ENCODE peak calls at places on chromosomes 12 and 14, in four cellular contexts. Q is RWPE1, O is kidney tubule cell, Z is Calu3. M is an unnamed sample.

GRCh38 chr12:124512667-124513296 is 54.6 kb downstream of the NCOR2 start:
- DNase-seq in Q (peak), O (peak), Z (peak), M (peak)

GRCh38 chr14:72892103-72892878 is 1.6 kb downstream of the DPF3 start:
- DNase-seq in Q (peak), O (peak), Z (peak), M (no peak)

GRCh38 chr12:52010692-52011601 is 4.2 kb downstream of the TAMALIN start:
- DNase-seq in Q (no peak), O (no peak), Z (no peak), M (peak)

GRCh38 chr14:23544511-23545447 is 6.8 kb downstream of the ZFHX2 start:
- DNase-seq in Q (no peak), O (no peak), Z (no peak), M (no peak)

GRCh38 chr14:66624319-66624937 is 116.5 kb downstream of the GPHN start:
- DNase-seq in Q (peak), O (peak), Z (peak), M (peak)

GRCh38 chr12:129467749-129468148 is 436.1 kb downstream of the TMEM132D start:
- DNase-seq in Q (no peak), O (no peak), Z (no peak), M (no peak)

GRCh38 chr12:13094349-13094748 is 9.1 kb downstream of the GSG1 start:
- DNase-seq in Q (peak), O (peak), Z (no peak), M (no peak)

GRCh38 chr12:107436376-107436775 is 249.2 kb upstream of the PWP1 start:
- DNase-seq in Q (peak), O (peak), Z (no peak), M (peak)

GRCh38 chr14:35161231-35161630 is 38.9 kb downstream of the PRORP start:
- DNase-seq in Q (no peak), O (peak), Z (no peak), M (no peak)

GRCh38 chr12:94193623-94194022 is 45.2 kb downstream of the PLXNC1 start:
- DNase-seq in Q (no peak), O (no peak), Z (no peak), M (no peak)

GRCh38 chr14:68730811-68731425 is 61.9 kb downstream of the ZFP36L1 start:
- DNase-seq in Q (no peak), O (no peak), Z (no peak), M (no peak)

GRCh38 chr12:124525455-124525854 is 42.0 kb downstream of the NCOR2 start:
- DNase-seq in Q (no peak), O (no peak), Z (no peak), M (no peak)

GRCh38 chr12:125283521-125283920 is 218.3 kb downstream of the AACS start:
- DNase-seq in Q (no peak), O (no peak), Z (no peak), M (no peak)

GRCh38 chr12:1529862-1530591 is 64.4 kb downstream of the FBXL14 start:
- DNase-seq in Q (no peak), O (peak), Z (peak), M (no peak)

GRCh38 chr14:100118377-100119011 is 41.0 kb downstream of the DEGS2 start:
- DNase-seq in Q (no peak), O (no peak), Z (no peak), M (no peak)

GRCh38 chr14:33499687-33500086 is 451.2 kb downstream of the EGLN3 start:
- DNase-seq in Q (no peak), O (no peak), Z (no peak), M (no peak)

GRCh38 chr14:102159841-102160240 is 20.1 kb downstream of the WDR20 start:
- DNase-seq in Q (no peak), O (peak), Z (no peak), M (no peak)

GRCh38 chr14:93045211-93045674 is 70.5 kb downstream of the ITPK1 start:
- DNase-seq in Q (no peak), O (no peak), Z (peak), M (peak)

GRCh38 chr12:113788020-113788856 is 177.9 kb downstream of the RBM19 start:
- DNase-seq in Q (no peak), O (no peak), Z (no peak), M (no peak)

GRCh38 chr14:100769035-100769939 is 42.6 kb downstream of the DLK1 start:
- DNase-seq in Q (no peak), O (no peak), Z (no peak), M (no peak)

GRCh38 chr12:92898755-92899154 is 30.3 kb downstream of the EEA1 start:
- DNase-seq in Q (peak), O (peak), Z (no peak), M (no peak)

GRCh38 chr14:71363961-71364360 is 456.7 kb downstream of the PCNX1 start:
- DNase-seq in Q (no peak), O (peak), Z (no peak), M (no peak)

GRCh38 chr14:93067088-93067487 is 48.6 kb downstream of the ITPK1 start:
- DNase-seq in Q (no peak), O (peak), Z (no peak), M (no peak)

GRCh38 chr14:61234215-61234916 is 46.8 kb downstream of the TMEM30B start:
- DNase-seq in Q (no peak), O (peak), Z (no peak), M (no peak)

M was measured in HepG2.